ENCODE peak calls at places on chromosomes 16 and 17, in five cellular contexts. B is HepG2, R is PC-3, I is fibroblast of lung, L is MM.1S. O is an unnamed sample.

GRCh38 chr17:6639014-6639650 is 1.4 kb downstream of the KIAA0753 start:
- DNase-seq in B (no peak), R (no peak), I (no peak), L (no peak), O (no peak)

GRCh38 chr17:7555320-7555948 is 3.1 kb upstream of the TNFSF13 start:
- DNase-seq in B (no peak), R (no peak), I (no peak), L (no peak), O (no peak)

GRCh38 chr16:23835390-23836077 is at the start of gene PRKCB:
- DNase-seq in B (no peak), R (no peak), I (peak; percentile 12), L (peak; percentile 90), O (peak; percentile 92)

GRCh38 chr16:30010817-30011504 is at the start of gene DOC2A:
- DNase-seq in B (no peak), R (no peak), I (no peak), L (no peak), O (peak; percentile 60)

GRCh38 chr17:78032166-78032565 is 73.7 kb downstream of the TNRC6C start:
- DNase-seq in B (no peak), R (peak; percentile 30), I (peak; percentile 52), L (no peak), O (no peak)

GRCh38 chr17:40648326-40648968 is 829 bp upstream of the SMARCE1 start:
- DNase-seq in B (peak; percentile 56), R (no peak), I (peak; percentile 24), L (no peak), O (no peak)

GRCh38 chr16:17358350-17358749 is 112.4 kb downstream of the XYLT1 start:
- DNase-seq in B (no peak), R (no peak), I (no peak), L (no peak), O (no peak)

GRCh38 chr16:67110136-67110847 is 551 bp downstream of the PHAF1 start:
- DNase-seq in B (no peak), R (no peak), I (no peak), L (no peak), O (no peak)

GRCh38 chr17:38464723-38465419 is 36.6 kb downstream of the ARHGAP23 start:
- DNase-seq in B (no peak), R (no peak), I (peak; percentile 96), L (no peak), O (peak; percentile 75)

GRCh38 chr16:78768723-78769122 is 669.3 kb downstream of the WWOX start:
- DNase-seq in B (no peak), R (no peak), I (no peak), L (peak; percentile 60), O (no peak)
- H3K9me3 ChIP-seq in B (no peaks in the 10 kb centered on the region), R (no peaks in the 10 kb centered on the region), I (no peaks in the 10 kb centered on the region), L (no peaks in the 10 kb centered on the region), O (no peaks in the 10 kb centered on the region)

DNA sequence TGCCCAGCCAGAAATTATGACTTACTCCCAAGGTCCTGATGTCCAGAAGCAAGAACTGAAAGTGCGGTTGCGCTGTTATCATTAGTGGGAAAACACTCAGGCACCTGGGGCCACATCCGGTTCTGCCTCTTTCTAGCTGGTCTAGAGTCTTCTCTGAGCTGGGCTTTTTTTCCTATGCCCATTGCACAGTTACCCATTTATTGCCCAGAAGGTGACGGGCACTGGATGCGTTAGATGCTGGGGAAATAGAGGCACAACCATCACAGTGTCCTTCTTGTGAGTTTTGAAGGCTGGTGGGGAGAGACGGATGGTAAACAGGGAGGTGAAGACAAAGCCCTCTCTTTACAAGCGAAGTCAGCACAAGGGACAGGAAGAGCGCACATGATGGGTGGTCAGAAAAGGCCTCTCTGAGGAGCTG is 37.7 kb downstream of the PLCG2 start:
- DNase-seq in B (no peak), R (no peak), I (no peak), L (peak; percentile 68), O (no peak)
- H3K4me3 ChIP-seq in B (no peak overlapping the region), R (no peak overlapping the region), I (no peak overlapping the region), L (peak overlapping the region; percentile 47), O (no peak overlapping the region)

GRCh38 chr16:85125570-85126382 is 13.5 kb upstream of the CIBAR2 start:
- DNase-seq in B (no peak), R (no peak), I (peak; percentile 15), L (no peak), O (no peak)
- TF ChIP-seq EZH2 in B (no peak), R (no peak), I (no peak), L (no peak), O (no peak)

DNA sequence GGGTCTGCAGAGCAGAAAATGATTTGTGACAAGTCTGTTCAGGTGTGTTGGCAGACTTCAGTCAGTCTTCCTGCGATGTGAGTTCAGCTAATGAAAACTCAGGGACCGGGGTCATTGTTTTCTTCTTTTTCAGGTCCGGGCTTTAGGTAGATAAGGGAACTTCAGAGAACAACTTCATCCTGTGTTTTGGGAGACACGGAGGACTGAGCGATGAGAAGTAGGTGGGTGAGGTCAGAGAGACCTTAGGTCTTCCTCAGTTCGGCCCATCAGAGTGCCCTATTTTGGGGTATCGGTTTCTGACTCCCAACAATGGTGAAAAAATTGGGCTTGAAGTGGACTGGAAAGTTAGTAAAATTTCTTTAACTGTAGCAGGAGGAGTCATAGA is 88.9 kb upstream of the ATF7IP2 start:
- DNase-seq in B (no peak), R (no peak), I (no peak), L (no peak), O (no peak)
- H3K9me3 ChIP-seq in B (peaks cover 11% of the 10 kb centered on the region), R (no peaks in the 10 kb centered on the region), I (no peaks in the 10 kb centered on the region), L (no peaks in the 10 kb centered on the region), O (no peaks in the 10 kb centered on the region)

DNA sequence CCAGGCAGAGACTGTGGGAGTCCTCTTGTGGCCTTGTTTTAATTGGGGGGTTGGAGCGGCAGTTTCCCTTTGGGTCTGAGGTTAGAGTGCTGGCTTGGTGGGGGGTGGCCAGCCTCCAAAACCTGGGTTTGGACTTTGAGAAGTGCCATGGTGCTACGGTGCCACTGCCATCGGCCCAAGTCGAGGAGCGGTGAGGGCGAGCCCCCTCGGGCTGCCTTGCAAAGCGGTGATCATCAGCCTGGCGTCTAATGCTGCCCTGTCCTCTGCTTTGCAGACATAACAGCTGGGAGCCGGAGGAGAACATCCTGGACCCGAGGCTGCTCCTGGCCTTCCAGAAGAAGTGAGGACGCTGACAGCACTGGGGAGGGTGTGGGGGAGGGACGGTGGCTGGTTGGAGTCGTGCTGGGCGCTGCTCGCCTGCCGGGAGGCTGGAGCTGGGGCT is 1.2 kb downstream of the CBX2 start:
- DNase-seq in B (no peak), R (no peak), I (no peak), L (no peak), O (no peak)
- H3K4me3 ChIP-seq in B (peak overlapping the region; percentile 84), R (peak overlapping the region; percentile 92), I (peak overlapping the region; percentile 49), L (no peak overlapping the region), O (peak overlapping the region; percentile 77)